ENCODE peak calls at places on chromosomes 5 and 9, in six cellular contexts. C is esophagus muscularis mucosa, E is adrenal gland, Z is IMR-90, A is transverse colon, O is tibial nerve. U is an unnamed sample.
A peak's percentile ranks its signal among the peaks of the same experiment; 100 is the strongest.

GRCh38 chr5:108858959-108859358 is 111.3 kb downstream of the FER start:
- DNase-seq in C (no peak), E (no peak), Z (peak; percentile 44), A (no peak), O (no peak), U (no peak)

GRCh38 chr5:179422213-179422839 is 77.1 kb upstream of the ADAMTS2 start:
- DNase-seq in C (no peak), E (no peak), Z (no peak), A (no peak), O (no peak), U (no peak)

GRCh38 chr5:162067651-162068411 is at the start of gene GABRG2:
- DNase-seq in C (no peak), E (no peak), Z (no peak), A (no peak), O (no peak), U (no peak)

GRCh38 chr9:134344068-134344820 is 18.0 kb downstream of the RXRA start:
- DNase-seq in C (no peak), E (peak; percentile 53), Z (peak; percentile 9), A (peak; percentile 50), O (no peak), U (no peak)

GRCh38 chr5:6181147-6181729 is 197.1 kb downstream of the MED10 start:
- DNase-seq in C (peak; percentile 82), E (no peak), Z (no peak), A (no peak), O (no peak), U (no peak)

GRCh38 chr5:173198049-173198448 is 37.0 kb downstream of the NKX2-5 start:
- DNase-seq in C (no peak), E (no peak), Z (no peak), A (no peak), O (peak; percentile 7), U (no peak)

GRCh38 chr9:105722099-105722498 is 27.8 kb downstream of the TMEM38B start:
- DNase-seq in C (no peak), E (no peak), Z (no peak), A (no peak), O (no peak), U (no peak)

GRCh38 chr5:53712327-53712726 is 151.9 kb downstream of the NDUFS4 start:
- DNase-seq in C (no peak), E (no peak), Z (no peak), A (no peak), O (no peak), U (no peak)

GRCh38 chr9:119968837-119969707 is 599.8 kb upstream of the BRINP1 start:
- DNase-seq in C (no peak), E (peak; percentile 71), Z (peak; percentile 61), A (peak; percentile 63), O (peak; percentile 50), U (no peak)

GRCh38 chr5:127101533-127101932 is 28.2 kb upstream of the C5orf63 start:
- DNase-seq in C (no peak), E (no peak), Z (no peak), A (no peak), O (no peak), U (no peak)

GRCh38 chr9:92196909-92197308 is 81.7 kb upstream of the SPTLC1 start:
- DNase-seq in C (no peak), E (no peak), Z (peak; percentile 65), A (no peak), O (no peak), U (no peak)

GRCh38 chr9:122350577-122351355 is 20.1 kb upstream of the PTGS1 start:
- DNase-seq in C (peak; percentile 95), E (peak; percentile 84), Z (peak; percentile 65), A (peak; percentile 85), O (peak; percentile 58), U (no peak)

GRCh38 chr5:113047733-113048652 is 71.4 kb downstream of the DCP2 start:
- DNase-seq in C (no peak), E (no peak), Z (no peak), A (no peak), O (no peak), U (no peak)

GRCh38 chr5:115417076-115417475 is 120.6 kb upstream of the CCDC112 start:
- DNase-seq in C (peak; percentile 34), E (no peak), Z (no peak), A (no peak), O (no peak), U (no peak)

GRCh38 chr9:21904371-21904770 is 89.8 kb downstream of the CDKN2A start:
- DNase-seq in C (no peak), E (no peak), Z (peak; percentile 63), A (no peak), O (no peak), U (no peak)

GRCh38 chr5:14246350-14247053 is 103.4 kb downstream of the TRIO start:
- DNase-seq in C (peak; percentile 81), E (no peak), Z (no peak), A (no peak), O (no peak), U (no peak)

GRCh38 chr5:134003957-134004625 is 684 bp downstream of the VDAC1 start:
- DNase-seq in C (no peak), E (peak; percentile 69), Z (peak; percentile 42), A (peak; percentile 60), O (no peak), U (no peak)

GRCh38 chr9:92986175-92987110 is 39.1 kb downstream of the FGD3 start:
- DNase-seq in C (peak; percentile 91), E (no peak), Z (no peak), A (no peak), O (no peak), U (no peak)

GRCh38 chr9:76699966-76700365 is 64.3 kb upstream of the PCA3 start:
- DNase-seq in C (no peak), E (no peak), Z (peak; percentile 77), A (no peak), O (no peak), U (no peak)

GRCh38 chr5:1867114-1867814 is 15.5 kb downstream of the IRX4 start:
- DNase-seq in C (no peak), E (no peak), Z (no peak), A (no peak), O (no peak), U (no peak)

GRCh38 chr9:93680445-93681315 is 104.3 kb downstream of the PHF2 start:
- DNase-seq in C (peak; percentile 88), E (peak; percentile 13), Z (no peak), A (peak; percentile 5), O (no peak), U (no peak)

GRCh38 chr5:174723979-174724483 is 351 bp upstream of the MSX2 start:
- DNase-seq in C (no peak), E (no peak), Z (no peak), A (no peak), O (no peak), U (no peak)

GRCh38 chr5:181204561-181205401 is at the start of gene TRIM7:
- DNase-seq in C (no peak), E (peak; percentile 54), Z (peak; percentile 20), A (peak; percentile 65), O (no peak), U (no peak)

GRCh38 chr5:171470420-171470819 is 51.0 kb downstream of the FGF18 start:
- DNase-seq in C (no peak), E (no peak), Z (no peak), A (no peak), O (no peak), U (no peak)

GRCh38 chr9:2028888-2029287 is 13.7 kb downstream of the SMARCA2 start:
- DNase-seq in C (no peak), E (no peak), Z (no peak), A (no peak), O (no peak), U (no peak)

GRCh38 chr5:171850354-171850947 is 64.8 kb downstream of the SMIM23 start:
- DNase-seq in C (no peak), E (no peak), Z (no peak), A (no peak), O (no peak), U (no peak)

GRCh38 chr9:1869843-1870242 is 145.3 kb upstream of the SMARCA2 start:
- DNase-seq in C (no peak), E (no peak), Z (no peak), A (no peak), O (no peak), U (no peak)

GRCh38 chr5:128062172-128062746 is 21.3 kb upstream of the SLC12A2 start:
- DNase-seq in C (no peak), E (no peak), Z (peak; percentile 80), A (peak; percentile 13), O (no peak), U (no peak)

GRCh38 chr9:109775516-109775915 is 4.5 kb upstream of the PALM2AKAP2 start:
- DNase-seq in C (no peak), E (no peak), Z (peak; percentile 76), A (no peak), O (no peak), U (no peak)

DNA sequence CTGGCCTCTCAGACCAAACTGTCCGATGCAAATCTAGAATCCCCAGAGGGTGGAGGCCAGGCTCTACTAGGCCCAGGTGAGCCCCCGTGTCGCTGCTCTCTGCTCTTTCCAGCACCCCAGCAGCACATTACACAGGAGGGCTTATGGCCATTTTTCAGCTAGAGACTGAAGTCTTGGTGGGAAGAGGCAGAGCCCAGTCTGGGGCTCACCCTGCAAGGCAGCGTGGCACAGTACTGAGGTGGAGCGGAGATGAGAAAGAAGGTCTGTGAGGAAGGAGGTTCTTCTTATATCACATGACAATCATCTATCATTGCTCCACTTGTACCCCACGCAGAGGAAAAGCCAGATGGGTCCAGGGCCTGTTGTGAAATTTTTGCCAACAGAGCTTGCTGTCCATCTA is 10.0 kb upstream of the KIF12 start:
- DNase-seq in C (no peak), E (no peak), Z (no peak), A (no peak), O (no peak), U (no peak)
- TF ChIP-seq POLR2A in C (no peak), E (no peak), Z (no peak), A (no peak), O (no peak), U (no peak)

GRCh38 chr5:72238712-72239445 is 81.2 kb downstream of the MRPS27 start:
- DNase-seq in C (no peak), E (no peak), Z (no peak), A (no peak), O (no peak), U (no peak)
- H3K4me1 ChIP-seq in C (peaks cover 38% of the 10 kb centered on the region), E (peaks cover 2% of the 10 kb centered on the region), Z (peaks cover 2% of the 10 kb centered on the region), A (no peaks in the 10 kb centered on the region), O (peaks cover 12% of the 10 kb centered on the region), U (peaks cover 16% of the 10 kb centered on the region)

DNA sequence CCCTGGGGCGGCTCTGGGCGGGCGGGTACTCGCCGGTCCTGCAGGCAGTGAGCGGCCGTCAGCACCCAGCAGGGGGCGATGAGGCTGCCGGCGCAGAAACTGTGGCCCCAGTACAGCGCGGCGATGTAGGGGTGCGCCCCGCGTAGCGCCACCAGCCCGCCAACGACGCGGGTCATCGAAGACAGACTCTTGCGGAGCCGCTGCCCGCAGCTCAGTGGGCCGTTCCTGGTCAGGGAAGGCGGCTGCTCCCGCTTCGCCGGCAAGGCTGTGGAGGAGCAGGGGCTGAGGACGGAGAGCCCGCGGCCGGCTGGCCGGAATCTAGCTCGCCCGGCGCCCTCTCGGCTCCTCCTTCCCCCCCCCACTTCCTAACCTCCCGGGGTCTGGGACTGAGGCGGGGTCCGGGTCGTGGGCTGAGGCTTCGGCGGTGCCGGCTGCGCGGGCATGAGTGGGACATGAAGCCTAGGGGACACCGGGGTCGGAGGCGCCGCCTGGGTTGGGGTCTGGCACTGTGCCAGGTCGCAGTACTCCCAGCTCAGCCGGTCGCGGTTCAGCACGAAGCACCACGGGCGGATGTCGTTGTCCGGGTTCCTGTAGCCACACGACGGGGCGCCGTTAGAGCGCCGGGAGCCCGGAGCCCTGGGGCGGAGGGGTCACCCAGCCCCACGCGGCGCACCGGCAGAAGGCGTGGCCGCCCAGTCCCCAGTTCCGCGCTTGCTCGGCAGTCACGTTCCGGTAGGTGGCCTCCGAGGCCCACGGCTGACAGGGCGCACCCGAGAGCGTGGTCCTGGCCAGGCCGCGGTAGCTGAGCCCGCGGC is 3.6 kb upstream of the PFN3 start:
- DNase-seq in C (peak; percentile 94), E (peak; percentile 81), Z (peak; percentile 75), A (peak; percentile 92), O (peak; percentile 66), U (no peak)
- TF ChIP-seq POLR2A in C (no peak), E (no peak), Z (no peak), A (no peak), O (no peak), U (peak; percentile 4)

GRCh38 chr5:56685503-56686217 is 129.7 kb upstream of the MAP3K1 start:
- DNase-seq in C (no peak), E (no peak), Z (peak; percentile 28), A (no peak), O (no peak), U (no peak)
- H3K4me1 ChIP-seq in C (no peaks in the 10 kb centered on the region), E (no peaks in the 10 kb centered on the region), Z (peaks cover 7% of the 10 kb centered on the region), A (no peaks in the 10 kb centered on the region), O (no peaks in the 10 kb centered on the region), U (peaks cover 16% of the 10 kb centered on the region)

U was measured in esophagus squamous epithelium.